ENCODE peak calls at places on chromosomes 1 and 21, in seven cellular contexts. Y is 8988T; W is fibroblast of mammary gland; R is esophagus muscularis mucosa; C is NCI-H1092 treated with DMSO at 0.1 percent for 48 hours; G is HS-27A; X is activated T-cell treated with anti-CD3 and anti-CD28 coated beads, Interleukin-2, amount 50 U/mL, for 72 hours. J is an unnamed sample.

GRCh38 chr1:15168479-15168878 is 14.9 kb downstream of the TMEM51 start:
- DNase-seq in Y (no peak), W (peak; percentile 90), R (no peak), C (no peak), G (no peak), X (no peak), J (peak; percentile 86)

GRCh38 chr21:44450402-44450801 is 4.9 kb upstream of the LRRC3 start:
- DNase-seq in Y (no peak), W (no peak), R (no peak), C (no peak), G (no peak), X (no peak), J (no peak)

GRCh38 chr1:183568176-183569041 is 21.9 kb downstream of the NCF2 start:
- DNase-seq in Y (no peak), W (no peak), R (no peak), C (no peak), G (no peak), X (peak; percentile 13), J (no peak)

GRCh38 chr1:158732524-158732923 is 12.0 kb upstream of the OR6K3 start:
- DNase-seq in Y (no peak), W (no peak), R (no peak), C (no peak), G (no peak), X (no peak), J (no peak)

GRCh38 chr1:91732291-91732953 is 153.5 kb downstream of the TGFBR3 start:
- DNase-seq in Y (no peak), W (peak; percentile 91), R (no peak), C (no peak), G (no peak), X (peak; percentile 64), J (peak; percentile 47)

GRCh38 chr1:181089777-181090505 is 1.4 kb downstream of the IER5 start:
- DNase-seq in Y (no peak), W (no peak), R (peak; percentile 95), C (peak; percentile 67), G (no peak), X (peak; percentile 82), J (no peak)

GRCh38 chr1:174413632-174414031 is 34.1 kb upstream of the GPR52 start:
- DNase-seq in Y (no peak), W (peak; percentile 37), R (no peak), C (no peak), G (no peak), X (no peak), J (no peak)

GRCh38 chr1:204350857-204351573 is 8.7 kb downstream of the PLEKHA6 start:
- DNase-seq in Y (no peak), W (peak; percentile 66), R (no peak), C (peak; percentile 76), G (no peak), X (no peak), J (no peak)

GRCh38 chr1:198605880-198606458 is 32.9 kb upstream of the PTPRC start:
- DNase-seq in Y (no peak), W (no peak), R (no peak), C (no peak), G (no peak), X (no peak), J (no peak)

GRCh38 chr1:17569200-17570139 is 30.0 kb downstream of the ARHGEF10L start:
- DNase-seq in Y (peak; percentile 41), W (peak; percentile 91), R (peak; percentile 97), C (no peak), G (peak; percentile 93), X (no peak), J (no peak)

GRCh38 chr1:81179239-81179638 is 621.5 kb upstream of the ADGRL2 start:
- DNase-seq in Y (no peak), W (peak; percentile 91), R (no peak), C (no peak), G (peak; percentile 73), X (no peak), J (peak; percentile 55)

GRCh38 chr1:65421341-65422174 is 1.1 kb downstream of the LEPR start:
- DNase-seq in Y (no peak), W (peak; percentile 11), R (no peak), C (no peak), G (no peak), X (no peak), J (no peak)

GRCh38 chr1:3064296-3064850 is 4.6 kb upstream of the PRDM16 start:
- DNase-seq in Y (no peak), W (no peak), R (no peak), C (no peak), G (no peak), X (no peak), J (no peak)

J was measured in A549.